ENCODE peak calls at places on chromosomes 13 and 19, in seven cellular contexts. V is colonic mucosa; C is aorta; P is stomach; F is CD8-positive, alpha-beta T cell; W is CD8-positive, alpha-beta memory T cell; D is pancreas. B is an unnamed sample.

GRCh38 chr13:97388385-97388784 is 45.6 kb upstream of the RAP2A start:
- DNase-seq in C (no peak), F (no peak), V (no peak), D (no peak), P (no peak), W (no peak), B (no peak)

GRCh38 chr13:103539265-103539664 is 473.0 kb upstream of the SLC10A2 start:
- DNase-seq in W (no peak), F (no peak), V (no peak), P (no peak), C (no peak), D (no peak), B (no peak)

GRCh38 chr13:48731957-48732569 is 78.3 kb downstream of the CYSLTR2 start:
- DNase-seq in W (peak; percentile 38), P (peak; percentile 50), F (peak; percentile 69), D (peak; percentile 68), C (peak; percentile 56), V (peak; percentile 56), B (peak; percentile 49)

GRCh38 chr13:81406639-81407292 is 1065.8 kb upstream of the SPRY2 start:
- DNase-seq in D (no peak), V (no peak), C (no peak), P (no peak), W (no peak), F (no peak), B (no peak)

GRCh38 chr13:97307544-97307881 is 85.4 kb downstream of the MBNL2 start:
- DNase-seq in F (no peak), D (no peak), V (no peak), W (no peak), C (no peak), P (no peak), B (no peak)

GRCh38 chr13:45436332-45436731 is 18.2 kb upstream of the SLC25A30 start:
- DNase-seq in W (no peak), F (no peak), P (no peak), V (no peak), C (no peak), D (no peak), B (no peak)

GRCh38 chr13:26964278-26965057 is 203.9 kb upstream of the GPR12 start:
- DNase-seq in D (peak; percentile 57), W (no peak), C (no peak), P (no peak), F (no peak), V (no peak), B (no peak)

GRCh38 chr13:100230813-100231575 is 142.1 kb downstream of the PCCA start:
- DNase-seq in P (no peak), C (no peak), V (peak; percentile 27), W (no peak), D (no peak), F (no peak), B (no peak)

GRCh38 chr19:32865326-32865725 is 4.2 kb downstream of the SLC7A9 start:
- DNase-seq in W (no peak), F (no peak), V (no peak), D (no peak), P (no peak), C (no peak), B (no peak)

GRCh38 chr13:31670831-31671617 is 68.3 kb upstream of the RXFP2 start:
- DNase-seq in F (no peak), C (no peak), D (no peak), P (no peak), W (no peak), V (no peak), B (no peak)

GRCh38 chr13:109869312-109870237 is 83.2 kb upstream of the IRS2 start:
- DNase-seq in D (peak; percentile 95), F (no peak), C (peak; percentile 88), V (peak; percentile 47), W (no peak), P (peak; percentile 75), B (no peak)

GRCh38 chr13:84684804-84685203 is 802.5 kb upstream of the SLITRK1 start:
- DNase-seq in F (no peak), C (no peak), D (no peak), P (no peak), W (no peak), V (no peak), B (no peak)

DNA sequence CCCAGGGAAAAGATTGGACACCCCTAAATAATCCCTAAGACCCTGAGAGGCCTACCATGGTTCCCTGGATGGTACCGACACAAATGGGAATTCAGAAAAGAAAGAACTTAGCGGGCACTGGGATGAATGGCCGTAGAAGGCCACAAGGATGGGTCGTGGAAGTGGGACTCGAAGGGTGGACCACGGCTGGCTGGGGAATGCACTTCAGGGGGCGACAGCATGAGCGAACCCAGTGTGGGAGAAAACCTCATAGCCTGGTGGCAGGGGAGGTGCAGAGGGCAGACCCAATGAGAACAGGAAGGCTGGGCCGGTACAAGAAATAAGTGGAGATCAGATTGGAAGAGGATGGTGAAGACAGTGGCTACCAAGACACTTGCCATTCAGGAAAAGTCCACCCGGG is 28.7 kb downstream of the LATS2 start:
- DNase-seq in V (no peak), D (no peak), C (no peak), P (no peak), W (no peak), F (no peak), B (no peak)
- H3K27me3 ChIP-seq in V (no peaks in the 10 kb centered on the region), D (no peaks in the 10 kb centered on the region), C (no peaks in the 10 kb centered on the region), P (no peaks in the 10 kb centered on the region), W (no peaks in the 10 kb centered on the region), F (no peaks in the 10 kb centered on the region), B (no peaks in the 10 kb centered on the region)

DNA sequence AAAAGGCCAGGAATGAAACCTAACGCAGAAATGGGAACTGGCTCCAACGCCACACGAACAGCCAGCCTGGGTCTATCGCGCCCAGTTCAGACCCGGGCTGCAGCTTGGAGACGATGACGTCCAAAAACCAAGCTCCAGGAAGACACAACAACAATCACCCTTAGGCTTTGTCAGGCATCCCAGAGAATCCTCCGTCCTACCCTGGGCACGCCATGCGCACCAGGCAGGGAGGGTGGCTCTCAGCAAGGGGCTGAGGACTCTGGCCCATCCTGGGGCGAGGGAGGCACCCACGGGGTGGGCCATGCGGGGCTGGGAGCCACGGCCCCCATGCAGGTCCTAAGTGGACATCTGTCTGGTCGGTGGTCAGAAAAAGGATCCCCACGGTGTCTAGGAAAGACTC is 9.0 kb downstream of the RASA3 start:
- DNase-seq in W (no peak), C (no peak), D (peak; percentile 42), V (no peak), F (no peak), P (no peak), B (no peak)
- H3K4me3 ChIP-seq in W (no peak overlapping the region), C (no peak overlapping the region), D (no peak overlapping the region), V (no peak overlapping the region), F (peak overlapping the region; percentile 4), P (no peak overlapping the region), B (no peak overlapping the region)

GRCh38 chr13:30647420-30647819 is 29.7 kb downstream of the USPL1 start:
- DNase-seq in F (no peak), V (no peak), C (no peak), P (no peak), D (no peak), W (no peak), B (no peak)
- H3K27ac ChIP-seq in F (no peak overlapping the region), V (no peak overlapping the region), C (no peak overlapping the region), P (no peak overlapping the region), D (no peak overlapping the region), W (no peak overlapping the region), B (no peak overlapping the region)

GRCh38 chr13:27978301-27978968 is 9.3 kb upstream of the CDX2 start:
- DNase-seq in W (no peak), P (no peak), C (no peak), F (no peak), D (peak; percentile 60), V (peak; percentile 73), B (no peak)
- H3K27me3 ChIP-seq in W (peaks cover 29% of the 10 kb centered on the region), P (peaks cover 47% of the 10 kb centered on the region), C (no peaks in the 10 kb centered on the region), F (peaks cover 24% of the 10 kb centered on the region), D (peaks cover 19% of the 10 kb centered on the region), V (peaks cover 22% of the 10 kb centered on the region), B (peaks cover 15% of the 10 kb centered on the region)

GRCh38 chr13:113901642-113902041 is 37.8 kb upstream of the GAS6 start:
- DNase-seq in W (no peak), F (peak; percentile 34), C (no peak), D (no peak), V (peak; percentile 10), P (peak; percentile 3), B (no peak)

GRCh38 chr13:113901231-113901630 is 37.4 kb upstream of the GAS6 start:
- DNase-seq in C (no peak), P (no peak), D (no peak), V (peak; percentile 10), W (no peak), F (peak; percentile 37), B (no peak)

GRCh38 chr13:113902956-113903355 is 39.1 kb upstream of the GAS6 start:
- DNase-seq in C (no peak), V (no peak), F (no peak), D (no peak), P (peak; percentile 8), W (no peak), B (no peak)

GRCh38 chr13:113903361-113903760 is 39.5 kb upstream of the GAS6 start:
- DNase-seq in P (peak; percentile 25), C (peak; percentile 87), D (no peak), V (peak; percentile 18), W (no peak), F (peak; percentile 31), B (no peak)

DNA sequence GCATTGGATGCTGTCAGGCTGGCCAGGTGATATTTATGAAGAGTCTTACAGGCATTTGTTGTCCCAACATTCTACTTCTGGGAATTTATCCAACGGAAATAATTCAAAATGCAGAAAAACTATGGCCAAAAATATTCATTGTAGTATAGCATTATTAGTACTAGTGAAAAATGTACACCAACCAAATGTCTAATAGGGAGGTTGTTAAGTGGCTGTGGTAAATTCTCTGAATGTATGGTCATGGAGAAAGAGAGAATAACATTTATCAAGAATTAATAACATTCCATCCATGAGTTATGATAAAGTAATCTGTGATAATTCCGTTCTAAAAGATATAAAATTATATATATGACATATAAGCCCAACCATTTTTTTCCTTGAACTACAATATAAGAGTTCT is 38.7 kb upstream of the GAS6 start:
- DNase-seq in F (no peak), P (no peak), C (no peak), V (no peak), D (no peak), W (no peak), B (no peak)
- H3K4me3 ChIP-seq in F (no peak overlapping the region), P (no peak overlapping the region), C (no peak overlapping the region), V (no peak overlapping the region), D (no peak overlapping the region), W (no peak overlapping the region), B (no peak overlapping the region)